ENCODE peak calls at places on chromosomes 1 and 21, in ten cellular contexts. I, M, P, T, Y, R, E, C, B and G are unnamed samples.
A peak's percentile ranks its signal among the peaks of the same experiment; 100 is the strongest.

GRCh38 chr1:70142120-70142519 is 63.3 kb downstream of the LRRC40 start:
- DNase-seq in P (no peak), E (no peak), C (no peak), T (no peak), M (no peak), I (no peak), B (no peak), Y (no peak), R (no peak), G (no peak)

GRCh38 chr1:50208296-50208695 is 99.6 kb downstream of the ELAVL4 start:
- DNase-seq in R (no peak), E (no peak), P (no peak), C (no peak), B (no peak), T (no peak), I (no peak), M (no peak), Y (no peak), G (no peak)

GRCh38 chr1:234899041-234899787 is 229.4 kb downstream of the TOMM20 start:
- DNase-seq in T (peak; percentile 48), E (no peak), P (no peak), C (peak; percentile 56), Y (no peak), B (peak; percentile 64), M (no peak), I (no peak), R (peak; percentile 86), G (no peak)

GRCh38 chr1:97050501-97050900 is 328.9 kb downstream of the PTBP2 start:
- DNase-seq in P (no peak), C (no peak), E (no peak), R (peak; percentile 4), Y (no peak), B (peak; percentile 48), M (no peak), T (no peak), I (peak; percentile 65), G (no peak)

GRCh38 chr1:161119379-161120061 is 1.6 kb downstream of the NIT1 start:
- DNase-seq in E (no peak), R (peak; percentile 94), T (no peak), B (peak; percentile 79), M (no peak), Y (peak; percentile 24), I (peak; percentile 43), C (no peak), P (peak; percentile 51), G (no peak)

GRCh38 chr1:29513357-29513756 is 277.0 kb downstream of the PTPRU start:
- DNase-seq in Y (no peak), B (peak; percentile 64), T (peak; percentile 78), I (peak; percentile 40), M (no peak), E (no peak), C (peak; percentile 51), P (no peak), R (peak; percentile 65), G (no peak)

GRCh38 chr1:43531453-43531905 is 796 bp downstream of the PTPRF start:
- DNase-seq in C (no peak), R (no peak), E (no peak), Y (no peak), M (peak; percentile 48), I (peak; percentile 50), P (no peak), T (no peak), B (no peak), G (no peak)

GRCh38 chr1:147171399-147172167 is 687 bp downstream of the PRKAB2 start:
- DNase-seq in R (peak; percentile 18), E (peak; percentile 13), P (no peak), Y (no peak), T (no peak), B (no peak), M (no peak), I (no peak), C (no peak), G (peak; percentile 12)

GRCh38 chr1:182126272-182126800 is 64.8 kb upstream of the ZNF648 start:
- DNase-seq in I (no peak), Y (no peak), E (no peak), T (no peak), M (no peak), R (no peak), C (peak; percentile 70), P (no peak), B (no peak), G (no peak)

GRCh38 chr1:11708554-11709350 is 17.2 kb downstream of the DRAXIN start:
- DNase-seq in R (no peak), C (no peak), P (no peak), T (no peak), Y (no peak), I (no peak), M (no peak), B (no peak), E (no peak), G (no peak)

GRCh38 chr1:39653546-39654031 is 14.1 kb upstream of the HEYL start:
- DNase-seq in P (peak; percentile 60), T (peak; percentile 87), I (peak; percentile 73), M (peak; percentile 86), C (peak; percentile 79), B (peak; percentile 84), E (peak; percentile 34), Y (peak; percentile 63), R (peak; percentile 82), G (peak; percentile 57)

GRCh38 chr21:27275294-27275927 is 308.5 kb upstream of the ADAMTS5 start:
- DNase-seq in T (no peak), I (no peak), Y (no peak), P (no peak), M (no peak), R (peak; percentile 91), C (no peak), E (no peak), B (peak; percentile 60), G (no peak)

GRCh38 chr1:20167126-20167525 is 18.8 kb upstream of the UBXN10 start:
- DNase-seq in M (no peak), I (no peak), T (no peak), C (no peak), P (no peak), R (peak; percentile 39), B (no peak), Y (no peak), E (no peak), G (no peak)

GRCh38 chr1:99548924-99549605 is 96.8 kb upstream of the PALMD start:
- DNase-seq in P (no peak), Y (no peak), T (no peak), I (peak; percentile 92), R (no peak), M (no peak), B (peak; percentile 56), E (no peak), C (peak; percentile 36), G (no peak)

GRCh38 chr1:156627313-156627880 is 8.2 kb downstream of the HAPLN2 start:
- DNase-seq in R (peak; percentile 63), T (peak; percentile 19), P (no peak), M (no peak), C (peak; percentile 43), E (no peak), B (peak; percentile 41), I (peak; percentile 63), Y (no peak), G (no peak)

GRCh38 chr1:83857108-83857507 is 141.8 kb downstream of the TTLL7 start:
- DNase-seq in B (no peak), R (peak; percentile 25), T (no peak), P (no peak), E (no peak), I (peak; percentile 30), C (no peak), M (no peak), Y (no peak), G (no peak)

GRCh38 chr1:112849425-112849966 is 106.5 kb downstream of the SLC16A1 start:
- DNase-seq in I (peak; percentile 31), C (no peak), R (no peak), Y (no peak), T (peak; percentile 63), E (peak; percentile 18), B (peak; percentile 42), M (no peak), P (no peak), G (no peak)

GRCh38 chr1:117171900-117172501 is 38.7 kb downstream of the VTCN1 start:
- DNase-seq in I (no peak), M (peak; percentile 46), E (no peak), Y (no peak), T (no peak), R (peak; percentile 93), C (peak; percentile 83), B (peak; percentile 77), P (no peak), G (no peak)

GRCh38 chr1:22602060-22602740 is 34.2 kb upstream of the C1QA start:
- DNase-seq in R (no peak), C (no peak), E (no peak), P (no peak), I (no peak), B (no peak), M (no peak), T (no peak), Y (no peak), G (no peak)

GRCh38 chr1:201634261-201634660 is 95.3 kb downstream of the NAV1 start:
- DNase-seq in M (no peak), P (no peak), Y (no peak), E (no peak), R (no peak), I (no peak), T (no peak), B (no peak), C (no peak), G (no peak)

GRCh38 chr1:153260980-153261792 is 1.7 kb downstream of the LORICRIN start:
- DNase-seq in M (peak; percentile 40), T (peak; percentile 12), Y (peak; percentile 22), P (no peak), I (peak; percentile 70), C (no peak), E (no peak), R (no peak), B (peak; percentile 2), G (no peak)

GRCh38 chr1:229155472-229155871 is 115.4 kb upstream of the RAB4A start:
- DNase-seq in T (no peak), Y (no peak), B (no peak), P (no peak), I (no peak), R (no peak), M (no peak), C (no peak), E (no peak), G (no peak)

GRCh38 chr1:66526036-66526435 is 7.9 kb upstream of the SGIP1 start:
- DNase-seq in R (no peak), M (no peak), Y (no peak), E (no peak), T (no peak), C (no peak), B (no peak), P (no peak), I (peak; percentile 73), G (no peak)

GRCh38 chr1:167518331-167518700 is at the start of gene CD247:
- DNase-seq in R (no peak), B (no peak), P (peak; percentile 61), Y (peak; percentile 63), M (no peak), T (no peak), C (no peak), E (no peak), I (no peak), G (peak; percentile 54)

GRCh38 chr21:34614693-34615486 is at the start of gene RCAN1:
- DNase-seq in C (peak; percentile 91), P (peak; percentile 80), Y (peak; percentile 73), T (peak; percentile 98), I (peak; percentile 97), M (peak; percentile 88), E (peak; percentile 91), B (peak; percentile 82), R (peak; percentile 83), G (peak; percentile 67)

GRCh38 chr1:100325415-100326324 is 26.6 kb upstream of the CDC14A start:
- DNase-seq in M (no peak), I (no peak), B (no peak), C (no peak), T (no peak), R (no peak), P (no peak), Y (no peak), E (no peak), G (no peak)

GRCh38 chr1:233097546-233098254 is 147.3 kb downstream of the NTPCR start:
- DNase-seq in Y (no peak), I (no peak), E (no peak), B (no peak), R (peak; percentile 98), P (no peak), M (no peak), T (no peak), C (no peak), G (no peak)

GRCh38 chr1:94526581-94526980 is 15.0 kb downstream of the F3 start:
- DNase-seq in C (no peak), I (no peak), T (no peak), P (no peak), R (peak; percentile 63), E (no peak), M (no peak), Y (no peak), B (no peak), G (no peak)